ENCODE peak calls at places on chromosomes 12 and 14, in eight cellular contexts. G, Y, N, I, W, D, U and R are unnamed samples.

GRCh38 chr14:100777366-100778077 is 48.4 kb upstream of the MEG3 start:
- DNase-seq in D (no peak), G (no peak), Y (no peak), W (no peak), N (peak; percentile 63), U (no peak), I (no peak), R (no peak)

GRCh38 chr12:22409071-22409951 is 74.8 kb upstream of the ST8SIA1 start:
- DNase-seq in U (no peak), G (peak; percentile 86), N (no peak), D (no peak), I (no peak), Y (peak; percentile 51), W (no peak), R (peak; percentile 51)

GRCh38 chr14:104102282-104102914 is 16.9 kb downstream of the ASPG start:
- DNase-seq in N (no peak), W (no peak), G (no peak), U (no peak), Y (no peak), D (no peak), I (no peak), R (no peak)

GRCh38 chr12:53102883-53103807 is at the start of gene SOAT2:
- DNase-seq in D (no peak), U (no peak), W (peak; percentile 57), I (no peak), Y (no peak), N (no peak), G (peak; percentile 15), R (peak; percentile 25)

GRCh38 chr14:46259536-46259935 is 392.0 kb downstream of the RPL10L start:
- DNase-seq in Y (no peak), U (peak; percentile 37), G (no peak), D (no peak), W (no peak), N (no peak), I (no peak), R (no peak)

GRCh38 chr12:72093930-72094329 is 155.3 kb downstream of the TPH2 start:
- DNase-seq in D (no peak), W (no peak), U (no peak), Y (no peak), G (no peak), N (no peak), I (no peak), R (no peak)

GRCh38 chr12:8033153-8034044 is 883 bp downstream of the FOXJ2 start:
- DNase-seq in D (peak; percentile 38), G (peak; percentile 15), Y (peak; percentile 66), W (peak; percentile 60), N (peak; percentile 52), U (peak; percentile 26), I (no peak), R (peak; percentile 51)

GRCh38 chr14:28298156-28298555 is 468.4 kb upstream of the FOXG1 start:
- DNase-seq in D (no peak), U (no peak), N (no peak), G (no peak), Y (no peak), W (no peak), I (no peak), R (no peak)

GRCh38 chr14:71358209-71358931 is 451.1 kb downstream of the PCNX1 start:
- DNase-seq in W (no peak), I (no peak), G (no peak), D (no peak), N (no peak), U (no peak), Y (no peak), R (no peak)

GRCh38 chr14:20855652-20856291 is 35.4 kb upstream of the RNASE3 start:
- DNase-seq in U (peak; percentile 87), I (peak; percentile 3), D (peak; percentile 85), Y (peak; percentile 20), N (peak; percentile 25), W (peak; percentile 50), G (peak; percentile 53), R (no peak)

GRCh38 chr12:89328483-89329030 is 23.7 kb downstream of the DUSP6 start:
- DNase-seq in N (no peak), U (no peak), W (no peak), D (peak; percentile 47), Y (no peak), I (no peak), G (no peak), R (no peak)

GRCh38 chr14:91202234-91202974 is 42.1 kb downstream of the GPR68 start:
- DNase-seq in N (no peak), Y (peak; percentile 42), W (no peak), D (no peak), U (peak; percentile 52), I (peak; percentile 14), G (no peak), R (no peak)

GRCh38 chr12:68746572-68747180 is 700 bp downstream of the SLC35E3 start:
- DNase-seq in D (peak; percentile 54), Y (peak; percentile 39), I (peak; percentile 3), N (peak; percentile 53), U (peak; percentile 68), G (no peak), W (peak; percentile 42), R (peak; percentile 7)

GRCh38 chr12:62562892-62563291 is 96.3 kb downstream of the MON2 start:
- DNase-seq in U (no peak), I (no peak), D (no peak), G (no peak), Y (no peak), W (no peak), N (no peak), R (no peak)

GRCh38 chr12:23504043-23504442 is 445.4 kb downstream of the SOX5 start:
- DNase-seq in W (no peak), D (no peak), I (no peak), U (no peak), G (no peak), Y (no peak), N (no peak), R (no peak)

GRCh38 chr12:104602426-104602825 is 145.7 kb downstream of the CHST11 start:
- DNase-seq in G (no peak), N (no peak), W (no peak), U (no peak), Y (no peak), D (no peak), I (no peak), R (no peak)

GRCh38 chr12:818733-819132 is 66.4 kb downstream of the WNK1 start:
- DNase-seq in N (no peak), I (no peak), D (no peak), Y (no peak), G (no peak), W (no peak), U (peak; percentile 44), R (no peak)

GRCh38 chr14:49526101-49526500 is 60.1 kb downstream of the RPS29 start:
- DNase-seq in Y (no peak), G (no peak), D (no peak), N (no peak), W (no peak), U (no peak), I (no peak), R (no peak)

GRCh38 chr12:262817-263216 is at the start of gene SLC6A13:
- DNase-seq in W (no peak), G (no peak), Y (no peak), N (no peak), U (no peak), D (no peak), I (no peak), R (no peak)

GRCh38 chr12:8662592-8662991 is at the start of gene MFAP5:
- DNase-seq in D (no peak), W (no peak), U (no peak), N (no peak), Y (no peak), I (no peak), G (no peak), R (no peak)

GRCh38 chr12:64116969-64117368 is 105.1 kb downstream of the KICS2 start:
- DNase-seq in W (no peak), G (no peak), U (no peak), I (no peak), Y (no peak), D (no peak), N (no peak), R (no peak)